ENCODE peak calls at places on chromosomes 12 and 14, in five cellular contexts. One of them, this sample, is unnamed.
A peak's percentile ranks its signal among the peaks of the same experiment; 100 is the strongest.

GRCh38 chr12:63480186-63480585 is 188.1 kb downstream of the DPY19L2 start:
- DNase-seq in upper lobe of right lung: no peak
- DNase-seq in IMR-90: no peak
- DNase-seq in mucosa of descending colon: no peak
- DNase-seq in fibroblast of lung: no peak
- DNase-seq in this sample: no peak

GRCh38 chr14:75249251-75249957 is 29.2 kb upstream of the FOS start:
- DNase-seq in IMR-90: no peak
- DNase-seq in upper lobe of right lung: peak; percentile 45
- DNase-seq in fibroblast of lung: peak; percentile 37
- DNase-seq in mucosa of descending colon: no peak
- DNase-seq in this sample: peak; percentile 55

GRCh38 chr12:27333311-27334009 is 824 bp downstream of the BMAL2 start:
- DNase-seq in fibroblast of lung: no peak
- DNase-seq in IMR-90: no peak
- DNase-seq in upper lobe of right lung: peak; percentile 77
- DNase-seq in mucosa of descending colon: peak; percentile 66
- DNase-seq in this sample: peak; percentile 58

GRCh38 chr14:24613747-24614146 is 4.3 kb upstream of the GZMH start:
- DNase-seq in fibroblast of lung: no peak
- DNase-seq in upper lobe of right lung: no peak
- DNase-seq in IMR-90: no peak
- DNase-seq in mucosa of descending colon: no peak
- DNase-seq in this sample: no peak

GRCh38 chr14:34461334-34462131 is 507 bp downstream of the SPTSSA start:
- DNase-seq in fibroblast of lung: peak; percentile 47
- DNase-seq in mucosa of descending colon: peak; percentile 69
- DNase-seq in IMR-90: peak; percentile 52
- DNase-seq in upper lobe of right lung: peak; percentile 79
- DNase-seq in this sample: peak; percentile 55

GRCh38 chr12:100279159-100279558 is 12.2 kb downstream of the SCYL2 start:
- DNase-seq in IMR-90: no peak
- DNase-seq in upper lobe of right lung: no peak
- DNase-seq in mucosa of descending colon: no peak
- DNase-seq in fibroblast of lung: no peak
- DNase-seq in this sample: no peak

GRCh38 chr12:101698782-101699347 is 1.4 kb downstream of the CHPT1 start:
- DNase-seq in upper lobe of right lung: no peak
- DNase-seq in fibroblast of lung: peak; percentile 6
- DNase-seq in IMR-90: peak; percentile 12
- DNase-seq in mucosa of descending colon: peak; percentile 47
- DNase-seq in this sample: no peak

GRCh38 chr12:75641031-75641780 is 129.8 kb upstream of the KRR1 start:
- DNase-seq in IMR-90: peak; percentile 80
- DNase-seq in upper lobe of right lung: no peak
- DNase-seq in mucosa of descending colon: no peak
- DNase-seq in fibroblast of lung: peak; percentile 99
- DNase-seq in this sample: no peak

GRCh38 chr12:6788972-6789905 is at the start of gene CD4:
- DNase-seq in IMR-90: no peak
- DNase-seq in fibroblast of lung: no peak
- DNase-seq in mucosa of descending colon: peak; percentile 66
- DNase-seq in upper lobe of right lung: peak; percentile 78
- DNase-seq in this sample: peak; percentile 63

GRCh38 chr12:104588048-104588942 is 131.5 kb downstream of the CHST11 start:
- DNase-seq in upper lobe of right lung: no peak
- DNase-seq in IMR-90: peak; percentile 81
- DNase-seq in fibroblast of lung: peak; percentile 89
- DNase-seq in mucosa of descending colon: no peak
- DNase-seq in this sample: no peak

GRCh38 chr14:23154876-23155587 is 28.4 kb downstream of the SLC7A8 start:
- DNase-seq in fibroblast of lung: peak; percentile 91
- DNase-seq in IMR-90: peak; percentile 89
- DNase-seq in mucosa of descending colon: peak; percentile 51
- DNase-seq in upper lobe of right lung: peak; percentile 81
- DNase-seq in this sample: peak; percentile 92

GRCh38 chr12:105504286-105504685 is 173.8 kb downstream of the C12orf75 start:
- DNase-seq in IMR-90: no peak
- DNase-seq in mucosa of descending colon: no peak
- DNase-seq in fibroblast of lung: no peak
- DNase-seq in upper lobe of right lung: no peak
- DNase-seq in this sample: no peak

GRCh38 chr12:117228239-117228638 is 38.0 kb upstream of the FBXO21 start:
- DNase-seq in upper lobe of right lung: no peak
- DNase-seq in mucosa of descending colon: no peak
- DNase-seq in IMR-90: no peak
- DNase-seq in fibroblast of lung: no peak
- DNase-seq in this sample: no peak

GRCh38 chr12:111424189-111424792 is 18.6 kb downstream of the SH2B3 start:
- DNase-seq in mucosa of descending colon: peak; percentile 35
- DNase-seq in upper lobe of right lung: no peak
- DNase-seq in fibroblast of lung: no peak
- DNase-seq in IMR-90: no peak
- DNase-seq in this sample: no peak

GRCh38 chr14:47959753-47960152 is 284.3 kb upstream of the MDGA2 start:
- DNase-seq in fibroblast of lung: peak; percentile 0
- DNase-seq in upper lobe of right lung: no peak
- DNase-seq in mucosa of descending colon: no peak
- DNase-seq in IMR-90: no peak
- DNase-seq in this sample: no peak

GRCh38 chr12:98980508-98980907 is 335.4 kb downstream of the APAF1 start:
- DNase-seq in mucosa of descending colon: no peak
- DNase-seq in IMR-90: no peak
- DNase-seq in upper lobe of right lung: no peak
- DNase-seq in fibroblast of lung: no peak
- DNase-seq in this sample: no peak

GRCh38 chr12:20486233-20486632 is 117.9 kb downstream of the PDE3A start:
- DNase-seq in IMR-90: peak; percentile 40
- DNase-seq in mucosa of descending colon: no peak
- DNase-seq in fibroblast of lung: no peak
- DNase-seq in upper lobe of right lung: no peak
- DNase-seq in this sample: no peak

GRCh38 chr12:102326987-102327386 is 129.4 kb upstream of the PMCH start:
- DNase-seq in mucosa of descending colon: no peak
- DNase-seq in IMR-90: peak; percentile 7
- DNase-seq in upper lobe of right lung: no peak
- DNase-seq in fibroblast of lung: no peak
- DNase-seq in this sample: no peak

GRCh38 chr14:65222434-65222833 is 120.1 kb upstream of the MAX start:
- DNase-seq in IMR-90: peak; percentile 66
- DNase-seq in upper lobe of right lung: peak; percentile 73
- DNase-seq in mucosa of descending colon: peak; percentile 74
- DNase-seq in fibroblast of lung: peak; percentile 57
- DNase-seq in this sample: peak; percentile 65

GRCh38 chr14:55160989-55161388 is 30.4 kb downstream of the DLGAP5 start:
- DNase-seq in mucosa of descending colon: no peak
- DNase-seq in fibroblast of lung: peak; percentile 42
- DNase-seq in upper lobe of right lung: no peak
- DNase-seq in IMR-90: peak; percentile 54
- DNase-seq in this sample: no peak

GRCh38 chr14:71595441-71595840 is 336.8 kb upstream of the RGS6 start:
- DNase-seq in fibroblast of lung: no peak
- DNase-seq in IMR-90: no peak
- DNase-seq in mucosa of descending colon: no peak
- DNase-seq in upper lobe of right lung: no peak
- DNase-seq in this sample: no peak

GRCh38 chr14:75736845-75737485 is 75.9 kb downstream of the TTLL5 start:
- DNase-seq in mucosa of descending colon: no peak
- DNase-seq in IMR-90: no peak
- DNase-seq in upper lobe of right lung: no peak
- DNase-seq in fibroblast of lung: peak; percentile 28
- DNase-seq in this sample: no peak

GRCh38 chr14:94267352-94267751 is 25.7 kb downstream of the SERPINA10 start:
- DNase-seq in upper lobe of right lung: no peak
- DNase-seq in fibroblast of lung: no peak
- DNase-seq in mucosa of descending colon: no peak
- DNase-seq in IMR-90: no peak
- DNase-seq in this sample: no peak

GRCh38 chr14:61145903-61146411 is 135.2 kb downstream of the TMEM30B start:
- DNase-seq in IMR-90: peak; percentile 82
- DNase-seq in mucosa of descending colon: no peak
- DNase-seq in upper lobe of right lung: no peak
- DNase-seq in fibroblast of lung: peak; percentile 93
- DNase-seq in this sample: no peak

GRCh38 chr14:101939771-101940170 is 24.6 kb upstream of the DYNC1H1 start:
- DNase-seq in upper lobe of right lung: peak; percentile 11
- DNase-seq in mucosa of descending colon: no peak
- DNase-seq in IMR-90: no peak
- DNase-seq in fibroblast of lung: no peak
- DNase-seq in this sample: no peak

GRCh38 chr12:108047130-108047550 is 81.9 kb upstream of the WSCD2 start:
- DNase-seq in IMR-90: no peak
- DNase-seq in mucosa of descending colon: no peak
- DNase-seq in upper lobe of right lung: no peak
- DNase-seq in fibroblast of lung: no peak
- DNase-seq in this sample: no peak

GRCh38 chr14:37036669-37037341 is 135.6 kb downstream of the SLC25A21 start:
- DNase-seq in IMR-90: peak; percentile 41
- DNase-seq in fibroblast of lung: peak; percentile 53
- DNase-seq in mucosa of descending colon: no peak
- DNase-seq in upper lobe of right lung: no peak
- DNase-seq in this sample: no peak

GRCh38 chr12:120421701-120422100 is 16.2 kb upstream of the COX6A1 start:
- DNase-seq in upper lobe of right lung: no peak
- DNase-seq in mucosa of descending colon: no peak
- DNase-seq in IMR-90: no peak
- DNase-seq in fibroblast of lung: no peak
- DNase-seq in this sample: no peak
- H3K4me1 ChIP-seq in upper lobe of right lung: no peaks in the 10 kb centered on the region
- H3K4me1 ChIP-seq in mucosa of descending colon: no peaks in the 10 kb centered on the region
- H3K4me1 ChIP-seq in IMR-90: no peaks in the 10 kb centered on the region
- H3K4me1 ChIP-seq in fibroblast of lung: no peaks in the 10 kb centered on the region
- H3K4me1 ChIP-seq in this sample: no peaks in the 10 kb centered on the region

DNA sequence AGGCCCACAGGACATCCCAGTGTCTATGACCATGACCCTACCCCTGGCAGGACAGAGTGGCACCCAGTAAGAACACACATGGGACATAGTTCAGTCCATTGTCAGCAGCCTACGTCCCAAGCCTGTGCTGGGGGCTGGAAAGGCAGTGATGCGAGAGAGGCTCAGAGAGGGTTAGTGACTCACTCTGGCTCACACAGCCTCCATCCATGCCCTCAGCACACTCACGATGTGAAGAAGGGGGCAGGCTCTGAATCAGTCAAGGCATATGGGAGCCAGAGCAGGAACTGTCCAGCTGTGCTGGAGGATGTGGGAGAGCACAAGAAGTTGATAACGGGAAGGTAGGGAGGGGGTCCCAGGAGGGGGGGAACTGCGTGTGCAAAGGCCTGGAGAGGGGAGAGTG is 77.5 kb downstream of the LGMN start:
- DNase-seq in fibroblast of lung: peak; percentile 42
- DNase-seq in upper lobe of right lung: no peak
- DNase-seq in IMR-90: peak; percentile 52
- DNase-seq in mucosa of descending colon: no peak
- DNase-seq in this sample: no peak
- H3K4me1 ChIP-seq in fibroblast of lung: peaks cover 14% of the 10 kb centered on the region
- H3K4me1 ChIP-seq in upper lobe of right lung: peaks cover 15% of the 10 kb centered on the region
- H3K4me1 ChIP-seq in IMR-90: peaks cover 2% of the 10 kb centered on the region
- H3K4me1 ChIP-seq in mucosa of descending colon: no peaks in the 10 kb centered on the region
- H3K4me1 ChIP-seq in this sample: no peaks in the 10 kb centered on the region

GRCh38 chr12:51922762-51923505 is 15.6 kb downstream of the ACVRL1 start:
- DNase-seq in mucosa of descending colon: peak; percentile 50
- DNase-seq in upper lobe of right lung: no peak
- DNase-seq in fibroblast of lung: peak; percentile 33
- DNase-seq in IMR-90: peak; percentile 79
- DNase-seq in this sample: peak; percentile 58

GRCh38 chr12:51921017-51921725 is 13.9 kb downstream of the ACVRL1 start:
- DNase-seq in IMR-90: no peak
- DNase-seq in fibroblast of lung: no peak
- DNase-seq in upper lobe of right lung: peak; percentile 56
- DNase-seq in mucosa of descending colon: no peak
- DNase-seq in this sample: no peak

GRCh38 chr12:51922146-51922545 is 14.8 kb downstream of the ACVRL1 start:
- DNase-seq in IMR-90: no peak
- DNase-seq in fibroblast of lung: no peak
- DNase-seq in upper lobe of right lung: peak; percentile 35
- DNase-seq in mucosa of descending colon: peak; percentile 33
- DNase-seq in this sample: no peak

GRCh38 chr12:51917746-51918453 is 10.6 kb downstream of the ACVRL1 start:
- DNase-seq in fibroblast of lung: no peak
- DNase-seq in upper lobe of right lung: peak; percentile 50
- DNase-seq in mucosa of descending colon: no peak
- DNase-seq in IMR-90: no peak
- DNase-seq in this sample: no peak

GRCh38 chr12:51920046-51920445 is 12.7 kb downstream of the ACVRL1 start:
- DNase-seq in fibroblast of lung: no peak
- DNase-seq in upper lobe of right lung: peak; percentile 60
- DNase-seq in mucosa of descending colon: no peak
- DNase-seq in IMR-90: no peak
- DNase-seq in this sample: no peak
- H3K4me1 ChIP-seq in fibroblast of lung: no peaks in the 10 kb centered on the region
- H3K4me1 ChIP-seq in upper lobe of right lung: peaks cover 43% of the 10 kb centered on the region
- H3K4me1 ChIP-seq in mucosa of descending colon: peaks cover 15% of the 10 kb centered on the region
- H3K4me1 ChIP-seq in IMR-90: peaks cover 16% of the 10 kb centered on the region
- H3K4me1 ChIP-seq in this sample: peaks cover 42% of the 10 kb centered on the region

DNA sequence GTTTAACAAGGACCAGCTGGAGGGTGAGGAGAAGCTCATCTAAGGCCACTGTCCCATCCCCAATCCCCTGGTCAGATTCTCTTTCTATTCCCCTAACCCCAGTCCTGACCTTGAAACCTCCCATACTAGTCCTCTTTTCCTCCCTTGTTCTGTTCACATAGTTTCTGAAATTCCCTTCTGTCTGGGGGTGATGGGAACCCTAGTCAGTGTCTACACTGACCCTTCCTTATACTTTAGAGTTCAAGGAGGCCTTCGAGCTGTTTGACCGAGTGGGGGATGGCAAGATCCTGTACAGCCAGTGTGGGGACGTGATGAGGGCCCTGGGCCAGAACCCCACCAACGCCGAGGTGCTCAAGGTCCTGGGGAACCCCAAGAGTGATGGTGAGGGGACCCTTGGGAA is 2.4 kb downstream of the MYL6B start:
- DNase-seq in fibroblast of lung: no peak
- DNase-seq in mucosa of descending colon: no peak
- DNase-seq in IMR-90: no peak
- DNase-seq in upper lobe of right lung: no peak
- DNase-seq in this sample: no peak
- H3K4me1 ChIP-seq in fibroblast of lung: peaks cover 16% of the 10 kb centered on the region
- H3K4me1 ChIP-seq in mucosa of descending colon: peaks cover 22% of the 10 kb centered on the region
- H3K4me1 ChIP-seq in IMR-90: peaks cover 14% of the 10 kb centered on the region
- H3K4me1 ChIP-seq in upper lobe of right lung: peaks cover 20% of the 10 kb centered on the region
- H3K4me1 ChIP-seq in this sample: peaks cover 30% of the 10 kb centered on the region

GRCh38 chr12:13204428-13204827 is 7.9 kb downstream of the EMP1 start:
- DNase-seq in upper lobe of right lung: no peak
- DNase-seq in mucosa of descending colon: no peak
- DNase-seq in IMR-90: peak; percentile 93
- DNase-seq in fibroblast of lung: peak; percentile 80
- DNase-seq in this sample: no peak
- H3K4me1 ChIP-seq in upper lobe of right lung: peaks cover 79% of the 10 kb centered on the region
- H3K4me1 ChIP-seq in mucosa of descending colon: peaks cover 5% of the 10 kb centered on the region
- H3K4me1 ChIP-seq in IMR-90: peaks cover 43% of the 10 kb centered on the region
- H3K4me1 ChIP-seq in fibroblast of lung: peaks cover 72% of the 10 kb centered on the region
- H3K4me1 ChIP-seq in this sample: peaks cover 13% of the 10 kb centered on the region